ENCODE peak calls at places on chromosomes 7 and 10, in five cellular contexts. R, G, J, Z and A are unnamed samples.

GRCh38 chr7:495761-496321 is 23.8 kb downstream of the PDGFA start:
- DNase-seq in R (no peak), G (no peak), J (no peak), Z (no peak), A (peak; percentile 60)

GRCh38 chr10:101940916-101941315 is 97.3 kb upstream of the KCNIP2 start:
- DNase-seq in R (peak; percentile 41), G (no peak), J (no peak), Z (no peak), A (no peak)

GRCh38 chr10:132374612-132375011 is 22.4 kb upstream of the PWWP2B start:
- DNase-seq in R (no peak), G (no peak), J (no peak), Z (no peak), A (peak; percentile 29)

GRCh38 chr7:44634187-44634838 is 27.9 kb downstream of the OGDH start:
- DNase-seq in R (no peak), G (no peak), J (no peak), Z (no peak), A (no peak)

GRCh38 chr7:48035967-48036478 is 680 bp downstream of the C7orf57 start:
- DNase-seq in R (peak; percentile 72), G (no peak), J (peak; percentile 21), Z (peak; percentile 59), A (peak; percentile 83)

GRCh38 chr7:47635091-47636090 is 53.5 kb upstream of the TNS3 start:
- DNase-seq in R (no peak), G (no peak), J (no peak), Z (peak; percentile 66), A (peak; percentile 82)

GRCh38 chr7:65840446-65840845 is 32.4 kb upstream of the VKORC1L1 start:
- DNase-seq in R (no peak), G (peak; percentile 43), J (no peak), Z (no peak), A (no peak)

GRCh38 chr7:39069886-39070881 is 92.5 kb downstream of the POU6F2 start:
- DNase-seq in R (no peak), G (no peak), J (no peak), Z (no peak), A (no peak)

GRCh38 chr7:127652333-127653248 is 597 bp downstream of the SND1 start:
- DNase-seq in R (peak; percentile 70), G (no peak), J (no peak), Z (no peak), A (no peak)

GRCh38 chr10:34911661-34912205 is 96.6 kb upstream of the PARD3 start:
- DNase-seq in R (peak; percentile 70), G (no peak), J (no peak), Z (no peak), A (no peak)

GRCh38 chr10:35224045-35224740 is 97.5 kb downstream of the CREM start:
- DNase-seq in R (no peak), G (no peak), J (no peak), Z (no peak), A (no peak)

GRCh38 chr10:3996697-3997096 is 211.7 kb upstream of the KLF6 start:
- DNase-seq in R (no peak), G (no peak), J (no peak), Z (no peak), A (no peak)

GRCh38 chr7:428896-429827 is 90.5 kb downstream of the PDGFA start:
- DNase-seq in R (no peak), G (no peak), J (no peak), Z (no peak), A (peak; percentile 57)

GRCh38 chr10:52653510-52653909 is 119.1 kb downstream of the MBL2 start:
- DNase-seq in R (peak; percentile 39), G (no peak), J (no peak), Z (peak; percentile 8), A (no peak)

GRCh38 chr7:157018328-157018996 is 8.0 kb upstream of the MNX1 start:
- DNase-seq in R (peak; percentile 28), G (no peak), J (no peak), Z (peak; percentile 53), A (no peak)

GRCh38 chr7:134327896-134328295 is 11.2 kb upstream of the SLC35B4 start:
- DNase-seq in R (peak; percentile 60), G (peak; percentile 75), J (peak; percentile 53), Z (peak; percentile 47), A (no peak)

GRCh38 chr10:29588640-29589421 is 45.9 kb downstream of the SVIL start:
- DNase-seq in R (peak; percentile 68), G (no peak), J (no peak), Z (no peak), A (no peak)

GRCh38 chr7:13879994-13880686 is 109.3 kb downstream of the ETV1 start:
- DNase-seq in R (peak; percentile 92), G (peak; percentile 40), J (no peak), Z (no peak), A (no peak)

DNA sequence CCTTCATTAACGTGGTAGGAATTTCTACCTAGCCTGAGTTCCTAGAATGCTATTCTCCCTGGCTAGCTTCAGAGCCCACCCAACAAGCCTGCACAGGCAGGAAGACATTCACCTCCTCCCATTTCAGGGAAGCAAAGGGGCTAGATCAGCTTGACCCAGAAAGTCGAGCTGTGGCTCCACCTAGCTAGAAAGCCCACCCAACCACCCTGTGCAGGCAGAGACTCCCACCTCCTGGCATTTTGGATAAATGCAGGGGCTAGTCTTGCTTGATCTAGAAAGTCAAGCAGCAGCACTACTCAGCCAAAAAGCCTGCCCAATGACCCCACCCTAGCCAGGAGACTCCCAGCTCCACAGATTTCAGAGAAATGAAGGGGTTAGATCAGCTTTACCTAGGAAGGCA is 479.5 kb downstream of the SDK1 start:
- DNase-seq in R (no peak), G (no peak), J (no peak), Z (no peak), A (no peak)
- H3K9me3 ChIP-seq in R (no peaks in the 10 kb centered on the region), G (peaks cover 7% of the 10 kb centered on the region), J (peaks cover 16% of the 10 kb centered on the region), Z (peaks cover 11% of the 10 kb centered on the region), A (peaks cover 4% of the 10 kb centered on the region)

GRCh38 chr7:140489021-140489349 is 9.7 kb upstream of the MKRN1 start:
- DNase-seq in R (no peak), G (no peak), J (no peak), Z (no peak), A (no peak)

GRCh38 chr7:140484479-140484878 is 5.2 kb upstream of the MKRN1 start:
- DNase-seq in R (no peak), G (no peak), J (no peak), Z (no peak), A (peak; percentile 29)

GRCh38 chr7:140484951-140485350 is 5.6 kb upstream of the MKRN1 start:
- DNase-seq in R (no peak), G (no peak), J (no peak), Z (no peak), A (no peak)

GRCh38 chr7:140479739-140480084 is 407 bp upstream of the MKRN1 start:
- DNase-seq in R (no peak), G (no peak), J (no peak), Z (no peak), A (no peak)

GRCh38 chr7:140485463-140486265 is 6.4 kb upstream of the MKRN1 start:
- DNase-seq in R (no peak), G (no peak), J (no peak), Z (no peak), A (peak; percentile 54)
- H3K9ac ChIP-seq in R (no peak overlapping the region), G (no peak overlapping the region), J (no peak overlapping the region), Z (no peak overlapping the region), A (no peak overlapping the region)

GRCh38 chr7:138245682-138246081 is 169.4 kb downstream of the AKR1D1 start:
- DNase-seq in R (no peak), G (no peak), J (no peak), Z (no peak), A (no peak)

GRCh38 chr7:138247568-138248328 is 171.5 kb downstream of the AKR1D1 start:
- DNase-seq in R (peak; percentile 3), G (no peak), J (no peak), Z (no peak), A (no peak)

GRCh38 chr7:138245216-138245615 is 169.0 kb downstream of the AKR1D1 start:
- DNase-seq in R (no peak), G (no peak), J (no peak), Z (no peak), A (no peak)

GRCh38 chr7:138247081-138247480 is 170.8 kb downstream of the AKR1D1 start:
- DNase-seq in R (no peak), G (no peak), J (no peak), Z (no peak), A (no peak)

DNA sequence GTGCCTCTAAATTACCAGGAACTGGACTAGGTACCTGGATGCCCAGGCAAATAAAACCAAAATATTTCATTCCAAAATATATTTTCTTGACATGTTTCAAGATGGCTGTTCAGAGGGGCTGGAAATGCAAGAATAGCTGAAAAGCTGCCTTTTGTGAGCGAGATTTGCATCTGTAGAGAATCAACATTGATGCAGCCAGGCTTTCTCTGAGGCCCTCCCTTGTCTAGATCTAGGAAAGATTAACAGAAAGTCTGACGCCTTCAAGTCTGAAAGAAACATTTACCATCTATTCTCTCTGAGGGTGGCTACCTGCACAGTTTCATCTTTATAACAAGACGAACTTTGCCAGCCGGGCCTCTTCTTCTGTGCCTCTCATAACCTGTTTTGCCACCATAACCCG is 170.1 kb downstream of the AKR1D1 start:
- DNase-seq in R (no peak), G (no peak), J (no peak), Z (no peak), A (no peak)
- H3K9me3 ChIP-seq in R (no peaks in the 10 kb centered on the region), G (peaks cover 7% of the 10 kb centered on the region), J (no peaks in the 10 kb centered on the region), Z (peaks cover 4% of the 10 kb centered on the region), A (peaks cover 5% of the 10 kb centered on the region)

GRCh38 chr7:130266961-130267321 is 278 bp downstream of the CPA2 start:
- DNase-seq in R (no peak), G (no peak), J (no peak), Z (no peak), A (no peak)
- H3K9ac ChIP-seq in R (no peak overlapping the region), G (no peak overlapping the region), J (no peak overlapping the region), Z (no peak overlapping the region), A (no peak overlapping the region)

GRCh38 chr10:83332695-83333094 is 806.6 kb upstream of the GHITM start:
- DNase-seq in R (no peak), G (no peak), J (no peak), Z (no peak), A (no peak)
- H3K9me3 ChIP-seq in R (no peaks in the 10 kb centered on the region), G (peaks cover 15% of the 10 kb centered on the region), J (no peaks in the 10 kb centered on the region), Z (no peaks in the 10 kb centered on the region), A (no peaks in the 10 kb centered on the region)

DNA sequence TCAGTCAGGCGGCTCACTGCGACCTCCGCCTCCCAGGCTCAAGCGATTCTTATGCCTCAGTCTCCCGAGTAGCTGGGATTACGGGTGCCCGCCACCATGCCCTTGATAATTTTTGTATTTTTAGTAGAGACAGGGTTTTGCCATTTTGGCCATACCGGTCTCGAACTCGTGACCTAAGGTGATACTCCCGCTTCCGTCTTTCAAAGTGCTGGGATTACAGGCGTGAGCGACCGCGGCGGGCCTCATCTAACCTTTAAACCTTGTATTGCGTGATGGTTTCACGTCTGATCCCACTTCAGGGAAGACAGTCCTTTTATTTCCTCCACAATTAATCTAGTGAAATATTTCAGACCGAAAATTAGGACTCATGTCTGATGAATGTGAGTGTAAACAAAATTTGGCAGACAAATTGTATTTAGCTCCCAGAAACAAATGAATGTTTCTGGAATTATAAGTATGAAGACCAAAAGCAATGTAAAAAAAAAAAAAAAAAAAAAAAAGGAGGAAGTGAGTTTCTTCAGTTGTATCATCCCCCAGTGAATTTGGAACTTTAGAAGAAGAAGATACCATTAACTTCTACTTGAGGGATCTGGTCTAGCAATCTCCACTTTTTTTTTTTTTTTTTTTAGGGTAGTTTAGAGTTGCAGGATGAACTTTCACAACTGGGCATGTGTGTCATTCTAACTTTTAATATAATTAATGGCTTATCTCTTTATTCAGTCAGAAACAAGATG is 1.6 kb downstream of the NUP42 start:
- DNase-seq in R (peak; percentile 11), G (no peak), J (no peak), Z (no peak), A (no peak)
- H3K9ac ChIP-seq in R (peak overlapping the region; percentile 93), G (peak overlapping the region; percentile 90), J (no peak overlapping the region), Z (peak overlapping the region; percentile 88), A (no peak overlapping the region)